ENCODE peak calls at places on chromosomes 6 and 20, in four cellular contexts. C is amniotic stem cell; P is RCC 7860; M is CD8-positive, alpha-beta T cell. V is an unnamed sample.

GRCh38 chr20:56551571-56551970 is 18.5 kb downstream of the FAM209B start:
- DNase-seq in C (no peak), P (no peak), M (no peak), V (no peak)

GRCh38 chr6:21556968-21557721 is 36.4 kb upstream of the SOX4 start:
- DNase-seq in M (no peak), C (no peak), P (no peak), V (no peak)

GRCh38 chr20:19252670-19253120 is 40.3 kb downstream of the SLC24A3 start:
- DNase-seq in P (no peak), M (no peak), C (no peak), V (no peak)

GRCh38 chr6:90610291-90610670 is 23.4 kb upstream of the MAP3K7 start:
- DNase-seq in P (no peak), C (no peak), M (no peak), V (no peak)

GRCh38 chr6:35977308-35977707 is 47.1 kb downstream of the SLC26A8 start:
- DNase-seq in P (no peak), M (no peak), C (no peak), V (no peak)

GRCh38 chr20:35629432-35630145 is 14.0 kb downstream of the SPAG4 start:
- DNase-seq in C (no peak), M (no peak), P (no peak), V (no peak)

GRCh38 chr20:61817061-61817460 is 248.6 kb downstream of the TAF4 start:
- DNase-seq in M (no peak), P (no peak), C (no peak), V (no peak)

GRCh38 chr6:3402310-3403243 is 54.3 kb downstream of the SLC22A23 start:
- DNase-seq in C (no peak), M (no peak), P (no peak), V (peak; percentile 59)

GRCh38 chr6:131065824-131066171 is 2.8 kb upstream of the EPB41L2 start:
- DNase-seq in C (no peak), M (no peak), P (no peak), V (no peak)

GRCh38 chr6:127951172-127951995 is 50.5 kb upstream of the THEMIS start:
- DNase-seq in M (no peak), P (no peak), C (no peak), V (no peak)

GRCh38 chr6:45472383-45472782 is 94.6 kb upstream of the SUPT3H start:
- DNase-seq in P (no peak), C (no peak), M (no peak), V (peak; percentile 30)

GRCh38 chr6:1250489-1251197 is 61.3 kb upstream of the FOXQ1 start:
- DNase-seq in P (no peak), M (no peak), C (no peak), V (no peak)

GRCh38 chr6:34284563-34285545 is 36.0 kb upstream of the SMIM29 start:
- DNase-seq in M (no peak), C (no peak), P (no peak), V (no peak)

GRCh38 chr6:156662025-156662445 is 115.1 kb upstream of the ARID1B start:
- DNase-seq in C (no peak), P (no peak), M (no peak), V (no peak)

GRCh38 chr20:4369119-4369797 is 352.5 kb upstream of the PRND start:
- DNase-seq in P (no peak), C (no peak), M (no peak), V (no peak)

GRCh38 chr20:55264825-55265224 is 740.5 kb downstream of the CBLN4 start:
- DNase-seq in M (no peak), P (peak; percentile 31), C (no peak), V (no peak)

GRCh38 chr6:17585766-17586502 is 14.2 kb upstream of the FAM8A1 start:
- DNase-seq in P (peak; percentile 37), C (no peak), M (no peak), V (no peak)

GRCh38 chr6:168363811-168364792 is 44.5 kb upstream of the DACT2 start:
- DNase-seq in P (no peak), M (no peak), C (no peak), V (no peak)

GRCh38 chr20:63538204-63539091 is 1.3 kb upstream of the PTK6 start:
- DNase-seq in P (peak; percentile 25), C (no peak), M (peak; percentile 35), V (peak; percentile 88)

GRCh38 chr6:47248446-47248845 is 61.3 kb downstream of the TNFRSF21 start:
- DNase-seq in M (no peak), C (no peak), P (no peak), V (no peak)

GRCh38 chr6:14316911-14317535 is 199.5 kb downstream of the CD83 start:
- DNase-seq in M (peak; percentile 7), P (no peak), C (no peak), V (no peak)

GRCh38 chr6:42599558-42599957 is 35.7 kb downstream of the UBR2 start:
- DNase-seq in C (no peak), P (no peak), M (no peak), V (no peak)

GRCh38 chr6:125198285-125199009 is 44.9 kb downstream of the TPD52L1 start:
- DNase-seq in P (no peak), C (no peak), M (no peak), V (no peak)

GRCh38 chr20:44967207-44967807 is 995 bp downstream of the STK4 start:
- DNase-seq in C (no peak), P (peak; percentile 36), M (peak; percentile 49), V (no peak)

GRCh38 chr6:4460595-4461475 is 315.4 kb upstream of the CDYL start:
- DNase-seq in M (no peak), P (no peak), C (no peak), V (peak; percentile 90)

GRCh38 chr6:135251416-135251815 is 70.3 kb downstream of the MYB start:
- DNase-seq in P (no peak), M (no peak), C (no peak), V (no peak)

GRCh38 chr6:27250277-27250954 is 2.9 kb downstream of the PRSS16 start:
- DNase-seq in P (no peak), C (no peak), M (no peak), V (no peak)

GRCh38 chr6:28167068-28167467 is 25.4 kb downstream of the ZKSCAN8 start:
- DNase-seq in P (peak; percentile 97), M (no peak), C (peak; percentile 78), V (no peak)

GRCh38 chr20:36967636-36968035 is 16.1 kb upstream of the SAMHD1 start:
- DNase-seq in P (no peak), C (no peak), M (peak; percentile 15), V (no peak)

GRCh38 chr20:21767739-21768223 is 62.3 kb downstream of the PAX1 start:
- DNase-seq in P (no peak), M (no peak), C (no peak), V (peak; percentile 55)

GRCh38 chr6:39926668-39927067 is 7.6 kb downstream of the MOCS1 start:
- DNase-seq in P (no peak), M (no peak), C (no peak), V (no peak)

GRCh38 chr20:60306105-60306504 is 347.9 kb downstream of the CDH26 start:
- DNase-seq in C (no peak), P (no peak), M (no peak), V (no peak)

GRCh38 chr6:30754631-30755030 is 10.3 kb upstream of the IER3 start:
- DNase-seq in M (no peak), C (no peak), P (peak; percentile 16), V (no peak)

GRCh38 chr6:84514089-84514971 is 250.1 kb downstream of the TBX18 start:
- DNase-seq in P (no peak), C (no peak), M (no peak), V (no peak)